ENCODE peak calls at places on chromosomes 1 and 21, in nine cellular contexts. M is HS-5; X is endothelial cell; T is mucosa of gallbladder; J is bronchial epithelial cell; L is GM04503; S is naive thymus-derived CD8-positive, alpha-beta T cell; Z is cerebellar cortex; E is ovary. Y is an unnamed sample.

GRCh38 chr21:30072496-30072895 is 94.1 kb downstream of the CLDN17 start:
- DNase-seq in M (peak), X (peak), T (peak), J (peak), L (no peak), S (no peak), Z (no peak), E (no peak), Y (no peak)

GRCh38 chr1:150156868-150157603 is 7.3 kb downstream of the PLEKHO1 start:
- DNase-seq in M (no peak), X (no peak), T (no peak), J (no peak), L (no peak), S (no peak), Z (no peak), E (no peak), Y (no peak)

GRCh38 chr21:41681336-41681801 is 85.5 kb downstream of the RIPK4 start:
- DNase-seq in M (no peak), X (no peak), T (peak), J (peak), L (no peak), S (no peak), Z (no peak), E (no peak), Y (no peak)

GRCh38 chr1:221829327-221830011 is 87.6 kb upstream of the DUSP10 start:
- DNase-seq in M (peak), X (no peak), T (no peak), J (peak), L (peak), S (no peak), Z (no peak), E (no peak), Y (no peak)

GRCh38 chr21:26961704-26962103 is 5.2 kb downstream of the ADAMTS5 start:
- DNase-seq in M (no peak), X (peak), T (no peak), J (no peak), L (no peak), S (no peak), Z (no peak), E (peak), Y (no peak)

GRCh38 chr1:116115476-116115875 is 4.3 kb downstream of the MAB21L3 start:
- DNase-seq in M (peak), X (no peak), T (no peak), J (peak), L (peak), S (no peak), Z (no peak), E (no peak), Y (no peak)

GRCh38 chr1:4969556-4970129 is 315.2 kb downstream of the AJAP1 start:
- DNase-seq in M (no peak), X (no peak), T (no peak), J (no peak), L (no peak), S (no peak), Z (no peak), E (no peak), Y (no peak)

GRCh38 chr1:50929376-50929958 is 30.6 kb downstream of the FAF1 start:
- DNase-seq in M (peak), X (no peak), T (no peak), J (peak), L (peak), S (no peak), Z (peak), E (no peak), Y (peak)

Y was measured in NCI-H345.